ENCODE peak calls at places on chromosomes 5 and 9, in nine cellular contexts. M is pancreas; I is WERI-Rb-1; T is aorta; A is fibroblast of lung; G is lung; N is mammary epithelial cell; W is CD8-positive, alpha-beta memory T cell; Y is adipocyte. H is an unnamed sample.

GRCh38 chr5:176578391-176578808 is 29.3 kb downstream of the CDHR2 start:
- DNase-seq in T (no peak), I (peak; percentile 92), G (peak; percentile 63), Y (peak; percentile 29), M (peak; percentile 63), A (peak; percentile 36), W (peak; percentile 35), N (peak; percentile 68), H (no peak)

GRCh38 chr9:6905850-6906375 is 148.1 kb downstream of the KDM4C start:
- DNase-seq in M (no peak), Y (no peak), A (no peak), G (no peak), N (no peak), T (no peak), I (no peak), W (no peak), H (no peak)

GRCh38 chr5:174567506-174568141 is 156.8 kb upstream of the MSX2 start:
- DNase-seq in W (no peak), M (no peak), T (no peak), Y (no peak), N (peak; percentile 68), A (no peak), G (no peak), I (no peak), H (no peak)

GRCh38 chr5:147547730-147548129 is 37.9 kb upstream of the DPYSL3 start:
- DNase-seq in A (peak; percentile 74), I (no peak), N (no peak), W (no peak), M (no peak), Y (no peak), T (peak; percentile 53), G (no peak), H (no peak)

GRCh38 chr5:17720070-17720469 is 85.8 kb downstream of the TAF11L14 start:
- DNase-seq in Y (no peak), G (no peak), A (no peak), W (no peak), N (no peak), T (no peak), I (no peak), M (no peak), H (no peak)

GRCh38 chr5:151253604-151253948 is 591 bp downstream of the GM2A start:
- DNase-seq in M (no peak), N (no peak), W (no peak), A (no peak), I (peak; percentile 15), T (no peak), G (no peak), Y (peak; percentile 4), H (no peak)

GRCh38 chr5:90338712-90339372 is 70.7 kb downstream of the CETN3 start:
- DNase-seq in A (no peak), M (no peak), G (no peak), N (no peak), I (no peak), Y (no peak), T (no peak), W (no peak), H (no peak)

GRCh38 chr5:36200513-36200912 is 41.2 kb downstream of the NADK2 start:
- DNase-seq in M (no peak), W (no peak), G (no peak), I (no peak), Y (no peak), T (no peak), A (peak; percentile 80), N (peak; percentile 78), H (no peak)

GRCh38 chr9:133968428-133968827 is 23.7 kb downstream of the VAV2 start:
- DNase-seq in G (no peak), A (no peak), T (peak; percentile 22), M (no peak), Y (no peak), N (no peak), W (no peak), I (no peak), H (no peak)

GRCh38 chr9:115411516-115411915 is 293.6 kb upstream of the TNC start:
- DNase-seq in G (no peak), N (no peak), T (no peak), M (no peak), W (no peak), I (no peak), Y (no peak), A (peak; percentile 79), H (no peak)

GRCh38 chr9:87184956-87185642 is 237.8 kb upstream of the GAS1 start:
- DNase-seq in N (no peak), W (no peak), T (no peak), Y (peak; percentile 50), I (no peak), A (peak; percentile 87), G (no peak), M (no peak), H (no peak)

GRCh38 chr5:169299146-169299545 is 1.8 kb downstream of the SLIT3 start:
- DNase-seq in Y (peak; percentile 41), G (peak; percentile 26), A (peak; percentile 16), I (no peak), N (peak; percentile 10), M (no peak), T (no peak), W (no peak), H (no peak)

DNA sequence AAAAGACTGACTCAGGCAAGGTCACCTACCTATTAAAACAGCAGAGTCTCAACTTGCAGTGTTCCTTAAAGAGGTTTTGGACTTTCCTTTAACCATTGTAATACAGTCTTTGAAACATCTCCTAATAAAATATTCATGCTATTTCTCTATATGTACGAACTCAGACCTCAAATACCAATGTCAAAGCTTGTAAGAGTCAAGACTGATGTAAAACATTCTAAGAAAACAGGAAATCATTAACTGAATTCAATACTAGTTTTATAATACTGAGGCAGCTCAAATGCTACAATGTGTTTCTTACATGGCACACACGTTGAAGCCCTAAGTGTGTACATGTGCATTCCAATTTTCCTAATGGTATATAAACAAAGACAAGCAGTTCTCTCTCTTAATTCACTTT is 11.7 kb downstream of the PSIP1 start:
- DNase-seq in N (no peak), A (no peak), Y (peak; percentile 52), I (no peak), T (no peak), W (no peak), M (no peak), G (no peak), H (no peak)
- H3K36me3 ChIP-seq in N (peaks cover 4% of the 10 kb centered on the region), A (no peaks in the 10 kb centered on the region), Y (no peaks in the 10 kb centered on the region), I (peaks cover 79% of the 10 kb centered on the region), T (no peaks in the 10 kb centered on the region), W (peaks cover 5% of the 10 kb centered on the region), M (no peaks in the 10 kb centered on the region), G (peaks cover 5% of the 10 kb centered on the region), H (peaks cover 9% of the 10 kb centered on the region)

GRCh38 chr9:128903079-128903461 is 17.7 kb upstream of the PHYHD1 start:
- DNase-seq in G (no peak), W (no peak), A (no peak), Y (no peak), M (no peak), N (no peak), T (no peak), I (no peak), H (no peak)

GRCh38 chr9:128901822-128902221 is 19.0 kb upstream of the PHYHD1 start:
- DNase-seq in I (no peak), M (no peak), T (no peak), Y (no peak), W (peak; percentile 21), A (no peak), N (no peak), G (no peak), H (no peak)

GRCh38 chr9:128905964-128906363 is 14.8 kb upstream of the PHYHD1 start:
- DNase-seq in T (no peak), N (no peak), M (no peak), I (no peak), W (no peak), G (no peak), A (no peak), Y (no peak), H (no peak)

GRCh38 chr9:128902351-128903078 is 18.3 kb upstream of the PHYHD1 start:
- DNase-seq in N (peak; percentile 96), T (peak; percentile 83), G (no peak), M (no peak), Y (no peak), W (peak; percentile 86), I (no peak), A (no peak), H (peak; percentile 86)

GRCh38 chr9:128903871-128904371 is 16.9 kb upstream of the PHYHD1 start:
- DNase-seq in W (no peak), Y (no peak), A (peak; percentile 44), T (no peak), I (no peak), N (no peak), M (no peak), G (no peak), H (no peak)
- H3K36me3 ChIP-seq in W (peaks cover 18% of the 10 kb centered on the region), Y (peaks cover 30% of the 10 kb centered on the region), A (peaks cover 19% of the 10 kb centered on the region), T (no peaks in the 10 kb centered on the region), I (peaks cover 29% of the 10 kb centered on the region), N (peaks cover 25% of the 10 kb centered on the region), M (peaks cover 20% of the 10 kb centered on the region), G (peaks cover 28% of the 10 kb centered on the region), H (peaks cover 15% of the 10 kb centered on the region)

GRCh38 chr5:43168175-43168574 is 23.9 kb upstream of the NIM1K start:
- DNase-seq in T (no peak), A (no peak), G (no peak), N (no peak), Y (no peak), M (no peak), I (no peak), W (no peak), H (no peak)

GRCh38 chr5:43171926-43172325 is 20.1 kb upstream of the NIM1K start:
- DNase-seq in A (no peak), Y (no peak), M (no peak), N (no peak), G (no peak), I (no peak), W (no peak), T (no peak), H (no peak)

GRCh38 chr5:43172779-43173178 is 19.2 kb upstream of the NIM1K start:
- DNase-seq in W (no peak), G (no peak), Y (no peak), I (no peak), M (no peak), T (no peak), A (no peak), N (no peak), H (no peak)

GRCh38 chr5:43174586-43174985 is 17.4 kb upstream of the NIM1K start:
- DNase-seq in N (no peak), G (no peak), T (no peak), I (no peak), Y (no peak), W (no peak), M (no peak), A (no peak), H (no peak)

DNA sequence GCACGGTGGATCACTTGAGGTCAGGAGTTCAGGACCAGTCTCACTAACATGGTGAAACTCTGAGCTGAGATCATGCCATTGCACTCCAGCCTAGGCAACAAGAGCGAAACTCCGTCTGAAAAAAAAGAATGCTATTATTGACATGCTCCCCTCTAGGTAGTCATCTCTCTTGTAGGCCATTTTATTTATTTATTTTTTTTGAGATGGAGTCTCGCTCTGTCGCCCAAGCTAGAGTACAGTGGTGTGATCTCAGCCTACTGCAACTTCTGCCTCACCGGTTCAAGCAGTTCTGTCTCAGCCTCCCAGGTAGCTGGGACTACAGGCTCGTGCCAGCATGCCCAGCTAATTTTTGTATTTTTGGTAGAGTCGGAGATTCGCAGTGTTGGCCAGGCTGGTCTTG is 20.6 kb upstream of the NIM1K start:
- DNase-seq in N (no peak), Y (no peak), W (no peak), M (no peak), I (no peak), A (no peak), G (no peak), T (no peak), H (no peak)
- H3K36me3 ChIP-seq in N (peaks cover 17% of the 10 kb centered on the region), Y (peaks cover 49% of the 10 kb centered on the region), W (peaks cover 13% of the 10 kb centered on the region), M (no peaks in the 10 kb centered on the region), I (peaks cover 27% of the 10 kb centered on the region), A (peaks cover 5% of the 10 kb centered on the region), G (peaks cover 17% of the 10 kb centered on the region), T (no peaks in the 10 kb centered on the region), H (peaks cover 34% of the 10 kb centered on the region)

GRCh38 chr5:140513124-140513523 is 34.3 kb upstream of the EIF4EBP3 start:
- DNase-seq in A (no peak), I (no peak), M (no peak), N (no peak), G (no peak), Y (no peak), W (no peak), T (no peak), H (no peak)
- H3K36me3 ChIP-seq in A (peaks cover 4% of the 10 kb centered on the region), I (peaks cover 78% of the 10 kb centered on the region), M (peaks cover 20% of the 10 kb centered on the region), N (peaks cover 24% of the 10 kb centered on the region), G (peaks cover 21% of the 10 kb centered on the region), Y (peaks cover 69% of the 10 kb centered on the region), W (peaks cover 46% of the 10 kb centered on the region), T (no peaks in the 10 kb centered on the region), H (peaks cover 8% of the 10 kb centered on the region)

H was measured in naive thymus-derived CD4-positive, alpha-beta T cell.